ENCODE peak calls at places on chromosome 19, in nine cellular contexts. One of them, this sample, is unnamed.

GRCh38 chr19:45653634-45654033 is 14.4 kb upstream of the GIPR start:
- DNase-seq in NCI-H1694: peak; percentile 80
- DNase-seq in naive thymus-derived CD4-positive, alpha-beta T cell: no peak
- DNase-seq in hepatocyte: no peak
- DNase-seq in fibroblast of the conjunctiva: no peak
- DNase-seq in activated CD8-positive, alpha-beta T cell treated with anti-CD3 and anti-CD28 coated beads for 36 hours: no peak
- DNase-seq in NCI-H146: no peak
- DNase-seq in stimulated activated CD4-positive, alpha-beta T cell treated with anti-CD3 and anti-CD28 coated beads, TNF-alpha, amount 100 ng/mL, for 1 hour: no peak
- DNase-seq in HT-29: no peak
- DNase-seq in this sample: no peak

GRCh38 chr19:3056454-3057016 is 5.8 kb downstream of the TLE5 start:
- DNase-seq in activated CD8-positive, alpha-beta T cell treated with anti-CD3 and anti-CD28 coated beads for 36 hours: no peak
- DNase-seq in stimulated activated CD4-positive, alpha-beta T cell treated with anti-CD3 and anti-CD28 coated beads, TNF-alpha, amount 100 ng/mL, for 1 hour: no peak
- DNase-seq in hepatocyte: peak; percentile 46
- DNase-seq in naive thymus-derived CD4-positive, alpha-beta T cell: no peak
- DNase-seq in fibroblast of the conjunctiva: no peak
- DNase-seq in HT-29: peak; percentile 24
- DNase-seq in NCI-H1694: peak; percentile 57
- DNase-seq in NCI-H146: no peak
- DNase-seq in this sample: no peak

GRCh38 chr19:3161453-3161852 is 17.1 kb upstream of the S1PR4 start:
- DNase-seq in HT-29: no peak
- DNase-seq in naive thymus-derived CD4-positive, alpha-beta T cell: no peak
- DNase-seq in activated CD8-positive, alpha-beta T cell treated with anti-CD3 and anti-CD28 coated beads for 36 hours: no peak
- DNase-seq in stimulated activated CD4-positive, alpha-beta T cell treated with anti-CD3 and anti-CD28 coated beads, TNF-alpha, amount 100 ng/mL, for 1 hour: no peak
- DNase-seq in fibroblast of the conjunctiva: no peak
- DNase-seq in hepatocyte: no peak
- DNase-seq in NCI-H146: no peak
- DNase-seq in NCI-H1694: no peak
- DNase-seq in this sample: no peak

GRCh38 chr19:11692127-11692790 is 46.5 kb downstream of the ZNF823 start:
- DNase-seq in activated CD8-positive, alpha-beta T cell treated with anti-CD3 and anti-CD28 coated beads for 36 hours: no peak
- DNase-seq in NCI-H1694: no peak
- DNase-seq in NCI-H146: no peak
- DNase-seq in HT-29: no peak
- DNase-seq in stimulated activated CD4-positive, alpha-beta T cell treated with anti-CD3 and anti-CD28 coated beads, TNF-alpha, amount 100 ng/mL, for 1 hour: no peak
- DNase-seq in fibroblast of the conjunctiva: no peak
- DNase-seq in naive thymus-derived CD4-positive, alpha-beta T cell: no peak
- DNase-seq in hepatocyte: no peak
- DNase-seq in this sample: no peak

GRCh38 chr19:46617566-46618079 is 7.3 kb downstream of the PTGIR start:
- DNase-seq in hepatocyte: no peak
- DNase-seq in fibroblast of the conjunctiva: no peak
- DNase-seq in naive thymus-derived CD4-positive, alpha-beta T cell: no peak
- DNase-seq in stimulated activated CD4-positive, alpha-beta T cell treated with anti-CD3 and anti-CD28 coated beads, TNF-alpha, amount 100 ng/mL, for 1 hour: no peak
- DNase-seq in HT-29: no peak
- DNase-seq in activated CD8-positive, alpha-beta T cell treated with anti-CD3 and anti-CD28 coated beads for 36 hours: peak; percentile 48
- DNase-seq in NCI-H146: no peak
- DNase-seq in NCI-H1694: peak; percentile 45
- DNase-seq in this sample: no peak

GRCh38 chr19:46451352-46451751 is 20.0 kb downstream of the PNMA8A start:
- DNase-seq in hepatocyte: no peak
- DNase-seq in HT-29: no peak
- DNase-seq in activated CD8-positive, alpha-beta T cell treated with anti-CD3 and anti-CD28 coated beads for 36 hours: no peak
- DNase-seq in NCI-H1694: peak; percentile 82
- DNase-seq in NCI-H146: no peak
- DNase-seq in fibroblast of the conjunctiva: no peak
- DNase-seq in stimulated activated CD4-positive, alpha-beta T cell treated with anti-CD3 and anti-CD28 coated beads, TNF-alpha, amount 100 ng/mL, for 1 hour: no peak
- DNase-seq in naive thymus-derived CD4-positive, alpha-beta T cell: no peak
- DNase-seq in this sample: no peak

GRCh38 chr19:17455711-17456123 is 5.0 kb downstream of the NXNL1 start:
- DNase-seq in fibroblast of the conjunctiva: no peak
- DNase-seq in naive thymus-derived CD4-positive, alpha-beta T cell: no peak
- DNase-seq in NCI-H146: peak; percentile 34
- DNase-seq in activated CD8-positive, alpha-beta T cell treated with anti-CD3 and anti-CD28 coated beads for 36 hours: no peak
- DNase-seq in NCI-H1694: no peak
- DNase-seq in HT-29: no peak
- DNase-seq in hepatocyte: no peak
- DNase-seq in stimulated activated CD4-positive, alpha-beta T cell treated with anti-CD3 and anti-CD28 coated beads, TNF-alpha, amount 100 ng/mL, for 1 hour: no peak
- DNase-seq in this sample: no peak

GRCh38 chr19:50720921-50721291 is 1.3 kb upstream of the SHANK1 start:
- DNase-seq in stimulated activated CD4-positive, alpha-beta T cell treated with anti-CD3 and anti-CD28 coated beads, TNF-alpha, amount 100 ng/mL, for 1 hour: no peak
- DNase-seq in fibroblast of the conjunctiva: no peak
- DNase-seq in HT-29: no peak
- DNase-seq in NCI-H146: no peak
- DNase-seq in hepatocyte: no peak
- DNase-seq in NCI-H1694: no peak
- DNase-seq in naive thymus-derived CD4-positive, alpha-beta T cell: no peak
- DNase-seq in activated CD8-positive, alpha-beta T cell treated with anti-CD3 and anti-CD28 coated beads for 36 hours: no peak
- DNase-seq in this sample: peak; percentile 81

GRCh38 chr19:16324384-16325160 is at the start of gene KLF2:
- DNase-seq in naive thymus-derived CD4-positive, alpha-beta T cell: peak; percentile 95
- DNase-seq in NCI-H146: peak; percentile 72
- DNase-seq in fibroblast of the conjunctiva: peak; percentile 80
- DNase-seq in HT-29: peak; percentile 69
- DNase-seq in stimulated activated CD4-positive, alpha-beta T cell treated with anti-CD3 and anti-CD28 coated beads, TNF-alpha, amount 100 ng/mL, for 1 hour: peak; percentile 92
- DNase-seq in activated CD8-positive, alpha-beta T cell treated with anti-CD3 and anti-CD28 coated beads for 36 hours: peak; percentile 87
- DNase-seq in hepatocyte: peak; percentile 93
- DNase-seq in NCI-H1694: peak; percentile 10
- DNase-seq in this sample: peak; percentile 49

GRCh38 chr19:7242601-7243258 is 51.5 kb downstream of the INSR start:
- DNase-seq in NCI-H1694: no peak
- DNase-seq in HT-29: no peak
- DNase-seq in naive thymus-derived CD4-positive, alpha-beta T cell: no peak
- DNase-seq in fibroblast of the conjunctiva: peak; percentile 22
- DNase-seq in NCI-H146: no peak
- DNase-seq in stimulated activated CD4-positive, alpha-beta T cell treated with anti-CD3 and anti-CD28 coated beads, TNF-alpha, amount 100 ng/mL, for 1 hour: no peak
- DNase-seq in hepatocyte: no peak
- DNase-seq in activated CD8-positive, alpha-beta T cell treated with anti-CD3 and anti-CD28 coated beads for 36 hours: no peak
- DNase-seq in this sample: no peak

GRCh38 chr19:42420055-42420544 is 7.1 kb downstream of the LIPE start:
- DNase-seq in activated CD8-positive, alpha-beta T cell treated with anti-CD3 and anti-CD28 coated beads for 36 hours: peak; percentile 91
- DNase-seq in HT-29: peak; percentile 87
- DNase-seq in naive thymus-derived CD4-positive, alpha-beta T cell: peak; percentile 72
- DNase-seq in stimulated activated CD4-positive, alpha-beta T cell treated with anti-CD3 and anti-CD28 coated beads, TNF-alpha, amount 100 ng/mL, for 1 hour: peak; percentile 56
- DNase-seq in fibroblast of the conjunctiva: peak; percentile 36
- DNase-seq in NCI-H146: peak; percentile 27
- DNase-seq in NCI-H1694: peak; percentile 30
- DNase-seq in hepatocyte: peak; percentile 62
- DNase-seq in this sample: peak; percentile 88

GRCh38 chr19:6969490-6969889 is 51.7 kb downstream of the MBD3L2B start:
- DNase-seq in naive thymus-derived CD4-positive, alpha-beta T cell: no peak
- DNase-seq in fibroblast of the conjunctiva: no peak
- DNase-seq in NCI-H146: no peak
- DNase-seq in activated CD8-positive, alpha-beta T cell treated with anti-CD3 and anti-CD28 coated beads for 36 hours: no peak
- DNase-seq in NCI-H1694: no peak
- DNase-seq in HT-29: no peak
- DNase-seq in hepatocyte: no peak
- DNase-seq in stimulated activated CD4-positive, alpha-beta T cell treated with anti-CD3 and anti-CD28 coated beads, TNF-alpha, amount 100 ng/mL, for 1 hour: no peak
- DNase-seq in this sample: no peak

GRCh38 chr19:1133471-1133929 is 29.7 kb downstream of the GPX4 start:
- DNase-seq in HT-29: no peak
- DNase-seq in hepatocyte: no peak
- DNase-seq in fibroblast of the conjunctiva: no peak
- DNase-seq in naive thymus-derived CD4-positive, alpha-beta T cell: peak; percentile 72
- DNase-seq in stimulated activated CD4-positive, alpha-beta T cell treated with anti-CD3 and anti-CD28 coated beads, TNF-alpha, amount 100 ng/mL, for 1 hour: peak; percentile 65
- DNase-seq in NCI-H146: no peak
- DNase-seq in NCI-H1694: no peak
- DNase-seq in activated CD8-positive, alpha-beta T cell treated with anti-CD3 and anti-CD28 coated beads for 36 hours: peak; percentile 88
- DNase-seq in this sample: peak; percentile 85

GRCh38 chr19:17026041-17026658 is 460 bp downstream of the CPAMD8 start:
- DNase-seq in HT-29: no peak
- DNase-seq in activated CD8-positive, alpha-beta T cell treated with anti-CD3 and anti-CD28 coated beads for 36 hours: no peak
- DNase-seq in NCI-H146: no peak
- DNase-seq in naive thymus-derived CD4-positive, alpha-beta T cell: peak; percentile 21
- DNase-seq in NCI-H1694: no peak
- DNase-seq in hepatocyte: peak; percentile 55
- DNase-seq in stimulated activated CD4-positive, alpha-beta T cell treated with anti-CD3 and anti-CD28 coated beads, TNF-alpha, amount 100 ng/mL, for 1 hour: no peak
- DNase-seq in fibroblast of the conjunctiva: no peak
- DNase-seq in this sample: no peak

GRCh38 chr19:45692187-45693111 is at the start of gene QPCTL:
- DNase-seq in fibroblast of the conjunctiva: peak; percentile 98
- DNase-seq in NCI-H1694: peak; percentile 99
- DNase-seq in HT-29: peak; percentile 100
- DNase-seq in NCI-H146: peak; percentile 100
- DNase-seq in stimulated activated CD4-positive, alpha-beta T cell treated with anti-CD3 and anti-CD28 coated beads, TNF-alpha, amount 100 ng/mL, for 1 hour: peak; percentile 90
- DNase-seq in activated CD8-positive, alpha-beta T cell treated with anti-CD3 and anti-CD28 coated beads for 36 hours: peak; percentile 99
- DNase-seq in hepatocyte: peak; percentile 99
- DNase-seq in naive thymus-derived CD4-positive, alpha-beta T cell: peak; percentile 99
- DNase-seq in this sample: peak; percentile 99

GRCh38 chr19:32875428-32875827 is 5.9 kb upstream of the SLC7A9 start:
- DNase-seq in NCI-H146: no peak
- DNase-seq in HT-29: no peak
- DNase-seq in naive thymus-derived CD4-positive, alpha-beta T cell: no peak
- DNase-seq in NCI-H1694: no peak
- DNase-seq in activated CD8-positive, alpha-beta T cell treated with anti-CD3 and anti-CD28 coated beads for 36 hours: no peak
- DNase-seq in fibroblast of the conjunctiva: no peak
- DNase-seq in stimulated activated CD4-positive, alpha-beta T cell treated with anti-CD3 and anti-CD28 coated beads, TNF-alpha, amount 100 ng/mL, for 1 hour: no peak
- DNase-seq in hepatocyte: no peak
- DNase-seq in this sample: no peak

GRCh38 chr19:38089440-38089839 is 134.6 kb downstream of the DPF1 start:
- DNase-seq in HT-29: no peak
- DNase-seq in fibroblast of the conjunctiva: no peak
- DNase-seq in NCI-H146: no peak
- DNase-seq in stimulated activated CD4-positive, alpha-beta T cell treated with anti-CD3 and anti-CD28 coated beads, TNF-alpha, amount 100 ng/mL, for 1 hour: no peak
- DNase-seq in activated CD8-positive, alpha-beta T cell treated with anti-CD3 and anti-CD28 coated beads for 36 hours: no peak
- DNase-seq in hepatocyte: no peak
- DNase-seq in NCI-H1694: no peak
- DNase-seq in naive thymus-derived CD4-positive, alpha-beta T cell: no peak
- DNase-seq in this sample: no peak

This sample was measured in Kasumi-1.